ENCODE peak calls at places on chromosomes 13 and 19, in four cellular contexts. One of them, this sample, is unnamed.

GRCh38 chr13:40388617-40389016 is 277.8 kb downstream of the FOXO1 start:
- DNase-seq in Caco-2: no peak
- DNase-seq in esophagus muscularis mucosa: peak; percentile 85
- DNase-seq in AG04450: no peak
- DNase-seq in this sample: no peak

GRCh38 chr13:77430377-77430951 is 103.6 kb upstream of the MYCBP2 start:
- DNase-seq in Caco-2: no peak
- DNase-seq in esophagus muscularis mucosa: no peak
- DNase-seq in AG04450: no peak
- DNase-seq in this sample: no peak

GRCh38 chr13:59024434-59024833 is 1139.3 kb downstream of the DIAPH3 start:
- DNase-seq in Caco-2: no peak
- DNase-seq in esophagus muscularis mucosa: no peak
- DNase-seq in AG04450: no peak
- DNase-seq in this sample: no peak

GRCh38 chr19:2548966-2549365 is 73.0 kb downstream of the GADD45B start:
- DNase-seq in Caco-2: no peak
- DNase-seq in esophagus muscularis mucosa: no peak
- DNase-seq in AG04450: no peak
- DNase-seq in this sample: no peak

GRCh38 chr13:30880756-30881155 is 25.3 kb upstream of the MEDAG start:
- DNase-seq in Caco-2: no peak
- DNase-seq in esophagus muscularis mucosa: no peak
- DNase-seq in AG04450: peak; percentile 81
- DNase-seq in this sample: no peak

GRCh38 chr19:45405435-45406164 is 731 bp upstream of the PPP1R13L start:
- DNase-seq in Caco-2: peak; percentile 95
- DNase-seq in esophagus muscularis mucosa: peak; percentile 97
- DNase-seq in AG04450: no peak
- DNase-seq in this sample: peak; percentile 47

GRCh38 chr19:46704379-46705076 is 12.4 kb downstream of the PRKD2 start:
- DNase-seq in Caco-2: peak; percentile 74
- DNase-seq in esophagus muscularis mucosa: peak; percentile 95
- DNase-seq in AG04450: no peak
- DNase-seq in this sample: no peak

GRCh38 chr19:45363861-45364459 is 6.4 kb downstream of the ERCC2 start:
- DNase-seq in Caco-2: no peak
- DNase-seq in esophagus muscularis mucosa: no peak
- DNase-seq in AG04450: no peak
- DNase-seq in this sample: no peak

GRCh38 chr19:41978470-41978869 is 15.6 kb downstream of the ATP1A3 start:
- DNase-seq in Caco-2: no peak
- DNase-seq in esophagus muscularis mucosa: no peak
- DNase-seq in AG04450: no peak
- DNase-seq in this sample: no peak

GRCh38 chr13:87676254-87677042 is 5.3 kb downstream of the SLITRK5 start:
- DNase-seq in Caco-2: no peak
- DNase-seq in esophagus muscularis mucosa: no peak
- DNase-seq in AG04450: no peak
- DNase-seq in this sample: no peak

GRCh38 chr13:20904908-20905307 is 2.4 kb upstream of the XPO4 start:
- DNase-seq in Caco-2: no peak
- DNase-seq in esophagus muscularis mucosa: no peak
- DNase-seq in AG04450: no peak
- DNase-seq in this sample: no peak

GRCh38 chr13:47396915-47397314 is 500.1 kb upstream of the HTR2A start:
- DNase-seq in Caco-2: no peak
- DNase-seq in esophagus muscularis mucosa: no peak
- DNase-seq in AG04450: no peak
- DNase-seq in this sample: no peak

GRCh38 chr13:47399599-47399998 is 502.7 kb upstream of the HTR2A start:
- DNase-seq in Caco-2: no peak
- DNase-seq in esophagus muscularis mucosa: no peak
- DNase-seq in AG04450: no peak
- DNase-seq in this sample: no peak

DNA sequence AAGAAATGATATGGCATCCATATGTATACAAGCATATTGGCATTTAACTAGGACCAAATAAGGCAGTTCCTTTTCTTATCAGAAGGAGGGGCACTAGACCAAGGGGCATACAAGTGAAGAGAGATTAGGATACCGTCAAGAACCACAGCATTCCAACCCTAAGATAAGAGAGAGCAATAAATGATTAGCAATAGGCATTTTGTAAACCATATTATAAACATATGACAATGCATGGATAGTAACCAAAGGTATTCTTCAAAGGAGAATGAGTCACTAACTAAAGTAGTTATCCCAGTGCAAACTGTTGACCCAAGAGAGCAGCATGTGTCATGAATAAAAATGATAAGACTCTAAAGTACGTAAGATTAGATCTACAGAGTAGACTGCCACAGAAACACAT is 500.9 kb upstream of the HTR2A start:
- DNase-seq in Caco-2: peak; percentile 31
- DNase-seq in esophagus muscularis mucosa: no peak
- DNase-seq in AG04450: peak; percentile 23
- DNase-seq in this sample: no peak
- TF ChIP-seq CTCF in Caco-2: no peak
- TF ChIP-seq CTCF in esophagus muscularis mucosa: no peak
- TF ChIP-seq CTCF in AG04450: peak; percentile 35
- TF ChIP-seq CTCF in this sample: no peak

GRCh38 chr19:1168562-1168873 is 5.5 kb downstream of the SBNO2 start:
- DNase-seq in Caco-2: no peak
- DNase-seq in esophagus muscularis mucosa: no peak
- DNase-seq in AG04450: no peak
- DNase-seq in this sample: no peak
- H3K4me3 ChIP-seq in Caco-2: no peak overlapping the region
- H3K4me3 ChIP-seq in esophagus muscularis mucosa: peak overlapping the region; percentile 40
- H3K4me3 ChIP-seq in AG04450: peak overlapping the region; percentile 52
- H3K4me3 ChIP-seq in this sample: no peak overlapping the region

GRCh38 chr19:40601061-40601973 is at the start of gene LTBP4:
- DNase-seq in Caco-2: peak; percentile 65
- DNase-seq in esophagus muscularis mucosa: no peak
- DNase-seq in AG04450: no peak
- DNase-seq in this sample: no peak
- TF ChIP-seq CTCF in Caco-2: peak; percentile 48
- TF ChIP-seq CTCF in esophagus muscularis mucosa: no peak
- TF ChIP-seq CTCF in AG04450: peak; percentile 15
- TF ChIP-seq CTCF in this sample: peak; percentile 25

GRCh38 chr19:40688294-40688693 is 2.2 kb downstream of the NUMBL start:
- DNase-seq in Caco-2: no peak
- DNase-seq in esophagus muscularis mucosa: no peak
- DNase-seq in AG04450: no peak
- DNase-seq in this sample: no peak
- H3K4me3 ChIP-seq in Caco-2: no peak overlapping the region
- H3K4me3 ChIP-seq in esophagus muscularis mucosa: peak overlapping the region; percentile 81
- H3K4me3 ChIP-seq in AG04450: peak overlapping the region; percentile 95
- H3K4me3 ChIP-seq in this sample: no peak overlapping the region

DNA sequence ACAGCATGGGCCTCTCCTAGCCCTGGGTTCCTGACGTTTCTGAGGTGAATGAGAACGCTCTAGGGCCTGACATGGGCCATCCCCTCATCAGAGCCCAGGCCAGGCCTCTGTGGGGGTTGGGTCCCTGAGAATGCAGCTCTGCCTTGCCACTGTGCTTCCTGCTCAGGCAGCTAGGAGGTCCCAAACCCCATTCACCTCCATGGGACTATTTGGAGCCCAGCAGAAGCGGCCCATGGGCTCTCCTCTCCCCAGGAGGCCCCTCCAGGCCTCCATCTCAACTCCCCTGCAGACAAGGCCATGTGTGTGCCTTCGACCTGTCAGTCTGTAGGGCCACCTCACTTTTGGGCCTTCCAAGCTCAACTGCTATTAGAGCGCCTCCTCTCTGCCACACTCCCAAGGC is 36.9 kb downstream of the ELL start:
- DNase-seq in Caco-2: no peak
- DNase-seq in esophagus muscularis mucosa: no peak
- DNase-seq in AG04450: no peak
- DNase-seq in this sample: no peak
- TF ChIP-seq CTCF in Caco-2: no peak
- TF ChIP-seq CTCF in esophagus muscularis mucosa: no peak
- TF ChIP-seq CTCF in AG04450: no peak
- TF ChIP-seq CTCF in this sample: no peak

GRCh38 chr19:43534305-43534612 is 1.3 kb downstream of the ZNF575 start:
- DNase-seq in Caco-2: no peak
- DNase-seq in esophagus muscularis mucosa: no peak
- DNase-seq in AG04450: no peak
- DNase-seq in this sample: no peak
- H3K4me3 ChIP-seq in Caco-2: peak overlapping the region; percentile 5
- H3K4me3 ChIP-seq in esophagus muscularis mucosa: peak overlapping the region; percentile 59
- H3K4me3 ChIP-seq in AG04450: peak overlapping the region; percentile 52
- H3K4me3 ChIP-seq in this sample: peak overlapping the region; percentile 44

DNA sequence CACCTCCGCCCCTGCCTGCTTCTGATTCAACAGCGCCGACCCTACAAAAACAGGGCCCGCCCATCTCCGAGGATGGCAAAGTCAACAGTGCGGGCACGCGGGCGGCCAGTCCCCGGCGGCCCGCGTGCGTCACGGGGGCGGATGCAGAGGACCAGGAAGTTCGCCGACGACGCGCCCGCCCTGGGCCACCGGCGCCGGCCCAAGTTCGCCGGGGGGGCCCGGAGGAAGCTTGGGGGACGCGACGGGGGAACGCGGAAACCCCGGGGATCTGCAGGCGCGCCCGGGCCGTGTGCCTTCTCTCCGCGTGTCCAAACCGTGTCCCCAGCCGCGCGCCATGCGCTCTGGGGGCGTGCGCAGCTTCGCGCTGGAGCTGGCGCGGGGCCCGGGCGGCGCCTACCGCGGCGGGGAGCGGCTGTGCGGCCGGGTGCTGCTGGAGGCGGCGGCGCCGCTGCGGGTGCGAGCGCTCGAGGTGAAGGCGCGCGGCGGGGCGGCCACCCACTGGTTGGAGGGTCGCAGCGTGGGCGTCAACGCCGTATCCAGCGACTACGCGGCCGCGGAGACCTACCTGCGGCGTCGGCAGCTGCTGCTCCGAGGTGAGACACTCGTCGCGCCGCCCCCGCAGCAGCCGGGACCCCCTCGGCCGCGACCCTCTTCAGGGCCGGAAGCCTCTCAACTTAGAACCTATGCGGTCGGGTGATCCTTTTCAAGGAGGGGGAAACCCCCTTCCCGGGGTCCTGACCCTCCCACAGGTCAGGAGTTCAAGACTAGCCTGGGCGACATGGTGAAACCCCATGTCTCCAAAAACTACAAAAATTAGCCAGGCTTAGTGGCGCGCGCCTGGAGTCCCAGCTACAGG is 6.8 kb upstream of the ARRDC2 start:
- DNase-seq in Caco-2: peak; percentile 75
- DNase-seq in esophagus muscularis mucosa: peak; percentile 97
- DNase-seq in AG04450: no peak
- DNase-seq in this sample: no peak
- TF ChIP-seq CTCF in Caco-2: no peak
- TF ChIP-seq CTCF in esophagus muscularis mucosa: no peak
- TF ChIP-seq CTCF in AG04450: no peak
- TF ChIP-seq CTCF in this sample: no peak

GRCh38 chr13:49540552-49540951 is 44.8 kb downstream of the PHF11 start:
- DNase-seq in Caco-2: no peak
- DNase-seq in esophagus muscularis mucosa: no peak
- DNase-seq in AG04450: no peak
- DNase-seq in this sample: no peak
- H3K4me3 ChIP-seq in Caco-2: no peak overlapping the region
- H3K4me3 ChIP-seq in esophagus muscularis mucosa: no peak overlapping the region
- H3K4me3 ChIP-seq in AG04450: no peak overlapping the region
- H3K4me3 ChIP-seq in this sample: no peak overlapping the region

DNA sequence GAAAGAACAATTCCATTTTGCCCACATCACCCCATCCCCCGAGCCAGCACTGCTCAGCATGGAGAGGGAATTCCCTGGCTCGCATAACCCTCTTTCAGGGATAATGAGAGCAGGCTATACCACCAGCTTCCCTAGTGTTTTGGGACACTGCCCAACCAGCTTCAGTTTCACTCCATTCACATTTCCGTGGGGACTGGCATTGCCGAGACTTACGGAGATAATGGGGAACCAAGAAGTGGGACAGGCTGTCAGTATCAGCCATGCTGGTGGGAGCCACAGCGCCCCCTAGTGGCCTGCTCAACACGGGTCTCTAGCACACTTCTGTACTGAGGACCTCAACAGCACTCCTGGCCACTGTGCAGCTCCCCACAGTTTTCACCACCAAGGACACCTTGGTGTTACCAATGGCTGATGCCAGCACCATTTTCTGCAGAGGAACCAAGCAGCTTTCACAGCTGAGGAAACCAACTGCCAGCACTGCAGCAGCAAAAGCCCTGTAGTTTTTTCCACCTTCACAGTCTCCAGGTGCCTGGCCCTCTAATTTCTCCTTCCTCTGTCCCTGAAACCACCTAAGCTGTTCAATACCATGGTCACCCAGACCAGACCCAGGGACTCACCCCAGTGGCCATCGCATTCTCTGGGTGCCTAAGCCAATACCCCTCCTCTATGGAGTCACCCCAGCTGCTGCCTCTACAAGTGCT is 23.7 kb downstream of the SLC6A16 start:
- DNase-seq in Caco-2: peak; percentile 78
- DNase-seq in esophagus muscularis mucosa: no peak
- DNase-seq in AG04450: no peak
- DNase-seq in this sample: peak; percentile 4
- TF ChIP-seq CTCF in Caco-2: peak; percentile 87
- TF ChIP-seq CTCF in esophagus muscularis mucosa: peak; percentile 67
- TF ChIP-seq CTCF in AG04450: peak; percentile 81
- TF ChIP-seq CTCF in this sample: peak; percentile 95

GRCh38 chr19:4639531-4640246 is 373 bp downstream of the TNFAIP8L1 start:
- DNase-seq in Caco-2: peak; percentile 49
- DNase-seq in esophagus muscularis mucosa: no peak
- DNase-seq in AG04450: no peak
- DNase-seq in this sample: no peak

GRCh38 chr19:4638828-4639530 is at the start of gene TNFAIP8L1:
- DNase-seq in Caco-2: peak; percentile 99
- DNase-seq in esophagus muscularis mucosa: peak; percentile 99
- DNase-seq in AG04450: peak; percentile 82
- DNase-seq in this sample: peak; percentile 70

GRCh38 chr19:4640247-4641000 is 1.1 kb downstream of the TNFAIP8L1 start:
- DNase-seq in Caco-2: no peak
- DNase-seq in esophagus muscularis mucosa: no peak
- DNase-seq in AG04450: no peak
- DNase-seq in this sample: no peak

GRCh38 chr19:4642625-4643024 is 3.3 kb downstream of the TNFAIP8L1 start:
- DNase-seq in Caco-2: no peak
- DNase-seq in esophagus muscularis mucosa: no peak
- DNase-seq in AG04450: no peak
- DNase-seq in this sample: no peak

DNA sequence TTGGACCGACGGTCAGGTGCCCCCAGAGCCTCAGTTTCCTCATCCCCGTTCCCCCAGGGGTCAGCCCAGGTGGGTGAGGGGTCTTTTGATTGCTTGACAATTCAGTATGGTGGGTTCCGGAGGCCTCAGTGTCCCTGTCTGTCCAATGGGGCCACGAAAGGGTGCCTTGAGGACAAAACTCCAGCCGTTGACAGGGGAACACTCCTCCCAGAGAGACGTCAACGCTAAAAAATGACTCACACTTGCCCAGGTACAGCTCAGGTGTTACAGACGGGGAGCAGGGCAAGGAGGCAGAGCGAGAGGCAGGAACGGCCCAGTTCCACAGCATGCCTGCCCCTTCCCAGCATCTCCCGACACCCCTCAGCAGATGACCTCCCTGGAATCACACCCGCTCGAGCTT is 1.8 kb downstream of the TNFAIP8L1 start:
- DNase-seq in Caco-2: no peak
- DNase-seq in esophagus muscularis mucosa: no peak
- DNase-seq in AG04450: no peak
- DNase-seq in this sample: no peak
- H3K4me3 ChIP-seq in Caco-2: no peak overlapping the region
- H3K4me3 ChIP-seq in esophagus muscularis mucosa: no peak overlapping the region
- H3K4me3 ChIP-seq in AG04450: no peak overlapping the region
- H3K4me3 ChIP-seq in this sample: no peak overlapping the region

This sample was measured in retinal pigment epithelial cell.